ENCODE peak calls at places on chromosome 1, in six cellular contexts. J is neural progenitor cell, P is left lung, K is lower lobe of right lung, F is tibial nerve, I is kidney. H is an unnamed sample. For H3K9me3, the result is how much of the 10 kb centered on the place peaks cover.

GRCh38 chr1:78054972-78055371 is 9.2 kb downstream of the GIPC2 start:
- DNase-seq in I (no peak), J (no peak), K (no peak), P (no peak), F (no peak), H (no peak)

GRCh38 chr1:107404756-107405155 is 263.9 kb downstream of the NTNG1 start:
- DNase-seq in J (no peak), K (no peak), F (no peak), I (no peak), P (no peak), H (no peak)

GRCh38 chr1:176206961-176207902 is at the start of gene COP1:
- DNase-seq in P (peak), K (peak), F (peak), I (peak), J (peak), H (peak)

GRCh38 chr1:175757381-175758015 is 14.1 kb upstream of the TNR start:
- DNase-seq in I (peak), F (no peak), J (peak), P (no peak), K (no peak), H (no peak)

GRCh38 chr1:183841550-183841949 is 36.6 kb downstream of the RGL1 start:
- DNase-seq in I (no peak), K (no peak), F (no peak), J (no peak), P (no peak), H (no peak)

GRCh38 chr1:34740161-34740875 is 14.5 kb upstream of the GJB5 start:
- DNase-seq in K (no peak), J (peak), F (no peak), P (no peak), I (no peak), H (no peak)

GRCh38 chr1:159881930-159882839 is 17.8 kb downstream of the CFAP45 start:
- DNase-seq in P (peak), F (peak), I (peak), K (peak), J (no peak), H (peak)

GRCh38 chr1:43465694-43466152 is 12.0 kb upstream of the HYI start:
- DNase-seq in F (no peak), J (no peak), K (no peak), P (no peak), I (no peak), H (no peak)

GRCh38 chr1:203665986-203666385 is 39.4 kb downstream of the ATP2B4 start:
- DNase-seq in P (no peak), I (no peak), K (no peak), J (no peak), F (no peak), H (no peak)

GRCh38 chr1:6301526-6301925 is 40.6 kb upstream of the GPR153 start:
- DNase-seq in P (no peak), J (no peak), K (no peak), I (no peak), F (no peak), H (no peak)

GRCh38 chr1:243742814-243743213 is 107.2 kb downstream of the AKT3 start:
- DNase-seq in K (no peak), P (no peak), J (no peak), I (no peak), F (no peak), H (no peak)

GRCh38 chr1:180515857-180516388 is 13.5 kb upstream of the ACBD6 start:
- DNase-seq in P (no peak), F (peak), K (peak), J (peak), I (no peak), H (peak)

GRCh38 chr1:225699336-225699735 is 46.4 kb upstream of the ENAH start:
- DNase-seq in I (no peak), J (no peak), F (no peak), P (no peak), K (no peak), H (no peak)

GRCh38 chr1:47223174-47223920 is 8.7 kb downstream of the TAL1 start:
- DNase-seq in I (no peak), J (no peak), P (no peak), K (no peak), F (no peak), H (no peak)

GRCh38 chr1:215475719-215476525 is 91.2 kb upstream of the KCTD3 start:
- DNase-seq in K (no peak), P (no peak), J (no peak), F (no peak), I (no peak), H (no peak)

DNA sequence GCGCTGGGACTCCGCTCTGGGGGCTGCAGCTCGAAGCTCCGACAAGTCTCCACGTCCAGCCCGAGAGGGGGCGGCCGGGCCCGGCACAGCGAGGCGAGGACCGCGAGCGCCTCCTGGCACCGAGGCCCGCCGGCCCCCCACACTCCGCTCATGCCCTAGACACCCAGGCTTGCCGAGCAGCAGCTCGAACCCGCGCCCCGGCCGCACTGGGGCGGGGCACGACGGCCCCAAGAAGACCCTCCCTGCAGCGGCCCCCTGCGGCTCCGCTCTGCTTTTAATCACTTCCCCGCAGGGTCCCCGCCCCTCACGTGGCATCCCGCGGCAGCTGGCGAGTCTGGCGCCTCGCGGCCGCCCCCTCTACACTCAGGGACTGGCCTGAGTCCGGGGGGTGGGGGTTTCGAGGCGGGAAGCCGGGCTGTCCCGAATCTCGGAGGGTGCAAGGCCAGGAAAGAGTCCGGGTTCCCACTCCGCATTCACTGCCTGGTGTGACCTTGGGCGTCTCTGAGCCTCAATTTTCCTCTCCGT is at the start of gene SYT6:
- DNase-seq in F (no peak), K (no peak), P (peak), I (peak), J (peak), H (no peak)
- H3K4me3 ChIP-seq in F (peak), K (peak), P (no peak), I (no peak), J (peak), H (peak)

DNA sequence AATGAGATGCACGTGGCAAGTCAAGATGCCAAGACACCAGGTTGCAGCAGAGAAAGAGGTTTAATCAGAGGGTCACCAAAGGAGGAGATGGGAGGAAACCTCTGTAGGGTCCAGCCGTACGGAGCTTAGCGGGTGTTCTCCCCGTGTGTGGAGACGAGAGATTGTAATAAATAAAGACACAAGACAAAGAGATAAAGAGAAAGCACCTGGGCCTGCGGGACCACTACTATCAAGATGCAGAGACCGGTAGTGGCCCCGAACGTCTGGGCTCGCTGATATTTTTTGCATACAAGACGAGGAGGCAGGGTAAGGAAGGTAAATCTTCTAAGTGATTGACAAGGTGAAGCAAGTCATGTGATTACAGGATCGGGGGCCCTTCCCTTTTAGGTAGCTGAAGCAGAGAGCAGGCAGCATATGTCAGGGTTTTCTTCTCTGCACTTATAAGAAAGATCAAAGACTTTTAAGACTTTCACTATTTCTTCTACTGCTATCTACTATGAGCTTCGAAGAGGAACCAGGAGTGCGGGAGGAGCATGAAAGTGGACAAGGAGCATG is 41.2 kb upstream of the TDRD10 start:
- DNase-seq in F (no peak), J (no peak), I (no peak), K (no peak), P (no peak), H (no peak)
- TF ChIP-seq CTCF in F (no peak), J (no peak), I (no peak), K (no peak), P (no peak), H (no peak)

GRCh38 chr1:235670157-235670776 is 20.7 kb upstream of the GNG4 start:
- DNase-seq in I (no peak), J (no peak), F (no peak), K (no peak), P (no peak), H (no peak)

GRCh38 chr1:235671992-235672391 is 22.4 kb upstream of the GNG4 start:
- DNase-seq in I (no peak), K (no peak), P (no peak), J (no peak), F (no peak), H (no peak)

GRCh38 chr1:235669277-235669676 is 19.7 kb upstream of the GNG4 start:
- DNase-seq in P (no peak), K (no peak), F (no peak), J (no peak), I (no peak), H (no peak)

GRCh38 chr1:235675152-235675890 is 25.7 kb upstream of the GNG4 start:
- DNase-seq in K (no peak), F (no peak), I (no peak), P (no peak), J (no peak), H (no peak)

DNA sequence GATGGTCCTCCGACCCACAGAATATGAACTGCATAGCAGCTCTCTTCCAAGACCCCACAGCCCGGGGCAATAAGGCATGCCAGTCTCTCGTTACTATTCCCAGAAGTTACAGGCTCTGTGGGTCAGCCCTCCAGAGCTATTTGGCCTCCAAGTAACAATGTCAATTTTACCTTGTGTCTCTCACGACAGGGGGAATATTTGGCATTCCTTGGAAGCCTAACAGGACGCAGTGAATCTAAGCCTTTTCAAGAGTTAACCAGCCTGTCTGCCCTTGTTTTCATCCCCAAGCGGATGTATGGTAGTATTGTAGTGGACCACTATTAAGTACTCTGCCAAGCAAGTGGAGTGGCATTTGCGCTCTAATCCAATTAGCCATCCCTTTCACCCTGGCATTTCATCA is 24.4 kb upstream of the GNG4 start:
- DNase-seq in J (peak), P (no peak), K (no peak), F (no peak), I (no peak), H (no peak)
- H3K9me3 ChIP-seq in J (under half), P (under half), K (under half), F (under half), I (under half), H (under half)

DNA sequence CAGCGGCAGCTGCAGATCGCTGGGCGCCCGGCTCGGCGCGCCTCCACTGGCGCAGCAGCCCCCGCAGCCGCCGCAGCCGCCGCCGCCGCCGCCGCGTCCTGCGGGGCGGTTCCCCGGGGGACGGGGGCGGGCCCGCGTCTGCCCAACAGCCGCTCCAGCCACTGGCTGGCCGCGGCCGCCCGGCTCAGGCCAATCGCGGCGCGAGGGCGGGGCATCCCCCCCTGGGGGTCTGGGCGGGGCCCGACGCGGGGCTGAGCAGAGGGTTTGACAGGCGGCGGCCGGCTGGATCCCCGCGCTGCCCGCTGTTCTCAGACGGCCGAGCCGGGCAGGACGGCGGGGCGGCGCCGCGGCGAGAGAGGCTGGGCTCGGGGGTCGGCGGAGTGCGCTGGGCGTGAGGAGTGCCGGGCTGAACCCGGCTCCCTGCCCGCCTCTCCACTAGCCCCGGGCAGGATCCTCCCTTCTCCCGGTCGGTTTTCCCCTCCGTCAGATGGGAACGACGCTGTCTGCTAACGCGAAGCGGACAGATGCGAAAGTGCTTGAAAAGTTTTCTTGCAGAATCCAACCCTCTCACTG is at the start of gene GLIS1:
- DNase-seq in K (peak), J (peak), F (peak), P (peak), I (peak), H (peak)
- H3K4me3 ChIP-seq in K (peak), J (peak), F (peak), P (peak), I (peak), H (peak)

GRCh38 chr1:234606731-234607090 is 3.3 kb downstream of the IRF2BP2 start:
- DNase-seq in J (no peak), I (no peak), K (no peak), P (no peak), F (no peak), H (no peak)

GRCh38 chr1:234604726-234605492 is 5.1 kb downstream of the IRF2BP2 start:
- DNase-seq in J (no peak), F (no peak), P (no peak), K (no peak), I (no peak), H (no peak)

GRCh38 chr1:234605493-234605982 is 4.4 kb downstream of the IRF2BP2 start:
- DNase-seq in P (no peak), I (no peak), J (no peak), K (no peak), F (no peak), H (no peak)

GRCh38 chr1:234607091-234608025 is 2.6 kb downstream of the IRF2BP2 start:
- DNase-seq in K (peak), J (peak), I (peak), P (peak), F (no peak), H (no peak)

GRCh38 chr1:234605983-234606730 is 3.8 kb downstream of the IRF2BP2 start:
- DNase-seq in P (peak), K (peak), J (no peak), F (no peak), I (no peak), H (no peak)
- TF ChIP-seq CTCF in P (no peak), K (no peak), J (no peak), F (no peak), I (peak), H (no peak)

GRCh38 chr1:115428262-115428661 is 90.2 kb upstream of the NGF start:
- DNase-seq in P (no peak), F (no peak), K (no peak), I (no peak), J (no peak), H (no peak)
- H3K9me3 ChIP-seq in P (under half), F (under half), K (under half), I (under half), J (under half), H (under half)

DNA sequence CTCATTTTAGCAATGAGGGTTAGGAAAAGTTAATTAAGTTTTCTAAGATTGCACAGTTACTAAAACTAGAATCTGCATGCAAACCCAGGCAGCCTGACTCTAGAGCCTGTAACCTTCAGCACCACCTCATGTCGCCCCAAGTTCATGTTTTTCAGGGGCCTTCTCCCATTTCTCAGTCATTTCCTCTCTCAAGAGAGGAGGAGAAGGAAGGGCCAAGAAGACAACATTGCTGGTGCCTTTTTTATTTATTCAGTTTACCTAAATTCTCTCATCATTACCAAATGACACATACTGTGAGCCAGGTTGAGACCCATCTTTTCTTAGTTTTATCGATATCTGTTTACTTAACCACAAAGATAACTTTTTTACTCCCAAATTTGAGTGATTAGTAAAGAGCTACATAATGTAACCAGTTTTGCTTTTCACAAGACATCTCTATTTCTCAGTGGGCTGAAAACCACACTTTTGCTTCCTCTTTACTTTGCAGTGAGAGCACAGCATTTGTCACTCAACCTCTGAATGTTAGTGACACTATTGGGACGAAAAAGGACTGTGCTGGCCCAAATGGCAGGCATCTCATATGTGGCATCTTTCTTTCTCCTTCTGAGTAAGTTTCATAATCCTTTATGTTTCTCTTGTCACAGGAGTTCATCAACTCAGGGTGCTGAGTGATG is at the start of gene CD101:
- DNase-seq in K (no peak), J (no peak), P (no peak), F (no peak), I (no peak), H (no peak)
- H3K4me3 ChIP-seq in K (peak), J (no peak), P (no peak), F (no peak), I (no peak), H (no peak)

GRCh38 chr1:155263067-155263466 is 907 bp upstream of the SCAMP3 start:
- DNase-seq in K (no peak), J (no peak), P (no peak), I (no peak), F (no peak), H (no peak)

GRCh38 chr1:155261401-155261887 is 716 bp downstream of the SCAMP3 start:
- DNase-seq in K (no peak), F (no peak), J (no peak), P (peak), I (no peak), H (no peak)

GRCh38 chr1:155260276-155260675 is 1.9 kb downstream of the SCAMP3 start:
- DNase-seq in I (peak), F (no peak), J (no peak), K (no peak), P (no peak), H (no peak)

GRCh38 chr1:155267373-155267772 is 5.2 kb upstream of the SCAMP3 start:
- DNase-seq in I (no peak), P (no peak), F (no peak), J (no peak), K (no peak), H (no peak)

DNA sequence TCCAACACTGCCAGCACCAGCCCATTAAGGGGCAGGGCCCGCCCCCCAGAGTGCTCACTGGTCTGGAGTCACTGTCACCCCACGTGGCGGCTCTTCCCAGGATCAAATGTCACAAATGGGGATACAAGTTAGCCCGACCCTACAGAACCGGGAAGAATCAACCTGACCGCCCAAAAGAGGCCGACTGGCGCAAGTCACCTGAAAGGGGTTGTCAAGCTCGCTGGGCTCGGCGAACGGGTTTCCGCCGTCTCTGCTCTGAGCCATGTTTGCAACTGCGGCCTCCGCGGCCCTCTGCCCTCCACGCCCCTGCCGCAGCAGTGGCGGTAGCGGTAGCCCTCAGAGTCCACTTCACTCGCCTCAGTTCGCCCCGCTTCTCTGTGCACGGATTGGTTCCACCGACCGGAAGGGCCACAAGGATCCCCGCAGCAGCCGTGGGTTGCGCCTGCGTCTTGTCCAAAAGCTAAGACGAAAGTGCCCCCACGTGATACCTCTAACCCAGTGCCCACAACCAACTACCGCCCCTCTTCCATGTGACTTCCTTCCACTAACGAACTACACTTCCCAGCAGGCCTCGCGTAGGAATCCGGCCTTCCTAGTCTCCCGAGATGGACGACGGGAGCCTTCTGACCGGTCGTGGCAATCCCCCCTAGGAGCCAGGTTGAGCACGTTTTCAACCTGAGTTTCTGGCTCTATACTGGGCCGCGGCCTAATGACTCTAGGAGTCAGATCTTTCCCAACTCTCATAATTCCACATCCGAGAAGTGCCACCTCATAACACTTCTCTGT is at the start of gene SCAMP3:
- DNase-seq in J (peak), K (peak), I (peak), F (peak), P (peak), H (peak)
- TF ChIP-seq CTCF in J (no peak), K (no peak), I (no peak), F (no peak), P (no peak), H (no peak)

GRCh38 chr1:182520746-182521145 is 68.3 kb downstream of the RNASEL start:
- DNase-seq in I (no peak), J (no peak), K (no peak), P (no peak), F (no peak), H (no peak)
- H3K9me3 ChIP-seq in I (under half), J (under half), K (under half), P (under half), F (under half), H (under half)

H was measured in ovary.